ENCODE peak calls at places on chromosomes 7 and 10, in seven cellular contexts. T, G, B, Q, I, R and J are unnamed samples.

GRCh38 chr10:108957681-108958080 is 965.6 kb downstream of the XPNPEP1 start:
- DNase-seq in T (no peak), G (no peak), B (no peak), Q (no peak), I (peak), R (no peak), J (no peak)

GRCh38 chr10:127408733-127409132 is 140.4 kb upstream of the NPS start:
- DNase-seq in T (no peak), G (no peak), B (no peak), Q (no peak), I (no peak), R (no peak), J (no peak)

GRCh38 chr7:2631924-2632716 is at the start of gene TTYH3:
- DNase-seq in T (no peak), G (no peak), B (peak), Q (peak), I (no peak), R (peak), J (no peak)

GRCh38 chr10:132162021-132162531 is 24.7 kb upstream of the DPYSL4 start:
- DNase-seq in T (no peak), G (no peak), B (no peak), Q (no peak), I (no peak), R (no peak), J (no peak)

GRCh38 chr7:99210265-99210970 is 2.5 kb upstream of the KPNA7 start:
- DNase-seq in T (no peak), G (no peak), B (no peak), Q (no peak), I (peak), R (no peak), J (no peak)

GRCh38 chr10:112689327-112689726 is 242.3 kb downstream of the VTI1A start:
- DNase-seq in T (no peak), G (no peak), B (no peak), Q (peak), I (peak), R (peak), J (no peak)

GRCh38 chr10:71512794-71513379 is 116.2 kb downstream of the CDH23 start:
- DNase-seq in T (peak), G (no peak), B (no peak), Q (no peak), I (peak), R (peak), J (no peak)

GRCh38 chr10:112375721-112376577 is 2.0 kb downstream of the ACSL5 start:
- DNase-seq in T (peak), G (no peak), B (peak), Q (peak), I (peak), R (no peak), J (no peak)

GRCh38 chr10:4982764-4983226 is 19.6 kb downstream of the AKR1C1 start:
- DNase-seq in T (no peak), G (no peak), B (no peak), Q (peak), I (peak), R (no peak), J (no peak)

GRCh38 chr7:148395990-148396716 is 194.4 kb upstream of the C7orf33 start:
- DNase-seq in T (no peak), G (no peak), B (no peak), Q (no peak), I (no peak), R (no peak), J (no peak)

GRCh38 chr10:57769298-57769697 is 498.4 kb downstream of the IPMK start:
- DNase-seq in T (no peak), G (peak), B (no peak), Q (no peak), I (peak), R (no peak), J (no peak)

GRCh38 chr7:106717254-106717996 is 56.5 kb upstream of the CCDC71L start:
- DNase-seq in T (no peak), G (no peak), B (no peak), Q (no peak), I (peak), R (no peak), J (no peak)

GRCh38 chr7:158858592-158859503 is 2.5 kb downstream of the DYNC2I1 start:
- DNase-seq in T (no peak), G (no peak), B (no peak), Q (no peak), I (peak), R (no peak), J (no peak)

GRCh38 chr10:72981882-72982529 is 27.4 kb upstream of the PLA2G12B start:
- DNase-seq in T (no peak), G (no peak), B (no peak), Q (no peak), I (no peak), R (no peak), J (no peak)

GRCh38 chr7:49014870-49015269 is 90.5 kb downstream of the CDC14C start:
- DNase-seq in T (no peak), G (no peak), B (no peak), Q (no peak), I (no peak), R (no peak), J (no peak)

GRCh38 chr7:128084896-128085608 is 53.8 kb upstream of the LRRC4 start:
- DNase-seq in T (no peak), G (no peak), B (no peak), Q (no peak), I (no peak), R (peak), J (no peak)

GRCh38 chr10:688621-689426 is 644 bp downstream of the DIP2C start:
- DNase-seq in T (no peak), G (no peak), B (no peak), Q (peak), I (peak), R (peak), J (no peak)

GRCh38 chr7:101125989-101126650 is 784 bp upstream of the SERPINE1 start:
- DNase-seq in T (no peak), G (no peak), B (no peak), Q (peak), I (no peak), R (no peak), J (peak)

GRCh38 chr10:108393111-108393510 is 1228.6 kb upstream of the SORCS1 start:
- DNase-seq in T (no peak), G (peak), B (no peak), Q (no peak), I (peak), R (no peak), J (peak)

GRCh38 chr7:105439174-105439893 is 50.6 kb upstream of the SRPK2 start:
- DNase-seq in T (no peak), G (peak), B (no peak), Q (no peak), I (peak), R (no peak), J (no peak)

GRCh38 chr10:32308027-32308603 is 38.8 kb downstream of the EPC1 start:
- DNase-seq in T (no peak), G (no peak), B (no peak), Q (no peak), I (no peak), R (no peak), J (no peak)